ENCODE peak calls at places on chromosome 15, in six cellular contexts. W is left lobe of liver; D is AG20443; X is LHCN-M2; G is HFF-Myc; O is CD4-positive, CD25-positive, alpha-beta regulatory T cell. I is an unnamed sample.

GRCh38 chr15:34760909-34761308 is 6.1 kb upstream of the GJD2 start:
- DNase-seq in G (no peak), W (no peak), O (no peak), D (no peak), X (no peak), I (no peak)

GRCh38 chr15:90060797-90061196 is 41.5 kb downstream of the IDH2 start:
- DNase-seq in W (no peak), D (peak), O (no peak), G (no peak), X (no peak), I (no peak)

GRCh38 chr15:99421172-99421656 is 144.6 kb upstream of the MEF2A start:
- DNase-seq in D (no peak), G (no peak), O (no peak), W (peak), X (no peak), I (no peak)

GRCh38 chr15:92020765-92021164 is 167.3 kb downstream of the SLCO3A1 start:
- DNase-seq in G (no peak), W (no peak), D (peak), X (no peak), O (no peak), I (no peak)

GRCh38 chr15:20357139-20358065 is 184.2 kb downstream of the GOLGA6L6 start:
- DNase-seq in O (no peak), W (peak), G (no peak), D (peak), X (no peak), I (peak)

GRCh38 chr15:80891006-80891405 is 98.6 kb downstream of the MESD start:
- DNase-seq in O (no peak), X (peak), W (no peak), D (no peak), G (no peak), I (no peak)

GRCh38 chr15:73631915-73632669 is 1.1 kb downstream of the NPTN start:
- DNase-seq in O (no peak), X (peak), G (no peak), D (peak), W (no peak), I (no peak)

GRCh38 chr15:86555939-86556725 is 476.5 kb downstream of the AGBL1 start:
- DNase-seq in O (no peak), D (no peak), X (peak), G (no peak), W (no peak), I (no peak)

GRCh38 chr15:40096094-40096876 is 12.4 kb downstream of the BMF start:
- DNase-seq in O (no peak), W (no peak), G (no peak), X (no peak), D (no peak), I (peak)

GRCh38 chr15:96274087-96274440 is 56.4 kb upstream of the NR2F2 start:
- DNase-seq in X (no peak), O (no peak), D (no peak), W (no peak), G (no peak), I (no peak)

GRCh38 chr15:90954712-90955671 is at the start of gene RCCD1:
- DNase-seq in G (peak), O (peak), X (peak), D (peak), W (peak), I (peak)

GRCh38 chr15:57146394-57147140 is 228.1 kb downstream of the TCF12 start:
- DNase-seq in X (peak), G (no peak), D (peak), O (no peak), W (no peak), I (peak)

GRCh38 chr15:64842099-64842940 is 605 bp downstream of the PLEKHO2 start:
- DNase-seq in X (peak), D (peak), O (no peak), G (no peak), W (no peak), I (no peak)

GRCh38 chr15:89179966-89180875 is 41.2 kb downstream of the RLBP1 start:
- DNase-seq in D (no peak), O (no peak), G (no peak), X (no peak), W (no peak), I (peak)

GRCh38 chr15:29638781-29639180 is 183.5 kb downstream of the TJP1 start:
- DNase-seq in G (no peak), D (no peak), W (no peak), X (no peak), O (no peak), I (no peak)

GRCh38 chr15:65903296-65904073 is 34.2 kb downstream of the RAB11A start:
- DNase-seq in D (no peak), G (no peak), O (no peak), X (peak), W (no peak), I (no peak)

GRCh38 chr15:85125056-85125661 is 143.5 kb downstream of the PDE8A start:
- DNase-seq in O (no peak), G (no peak), D (peak), X (peak), W (no peak), I (no peak)

I was measured in GM20000.